ENCODE peak calls at places on chromosome 1, in ten cellular contexts. X is amniotic stem cell, Q is tibial artery, O is Peyer's patch, B is dermis microvascular lymphatic vessel endothelial cell, C is T-helper 2 cell, S is GM23248, F is GM12892, Z is HT1080, I is GM12865. H is an unnamed sample.

GRCh38 chr1:245383396-245384330 is 228.9 kb downstream of the KIF26B start:
- DNase-seq in X (no peak), Q (no peak), O (no peak), B (no peak), C (no peak), S (no peak), F (no peak), Z (no peak), I (no peak), H (no peak)

GRCh38 chr1:152182942-152183341 is 23.9 kb upstream of the RPTN start:
- DNase-seq in X (no peak), Q (peak; percentile 51), O (no peak), B (peak; percentile 21), C (no peak), S (peak; percentile 94), F (no peak), Z (peak; percentile 92), I (no peak), H (no peak)

GRCh38 chr1:230815277-230815676 is 53.0 kb downstream of the C1orf198 start:
- DNase-seq in X (no peak), Q (no peak), O (no peak), B (no peak), C (no peak), S (no peak), F (no peak), Z (no peak), I (no peak), H (no peak)

GRCh38 chr1:152997911-152998310 is 3.6 kb upstream of the SPRR3 start:
- DNase-seq in X (no peak), Q (no peak), O (no peak), B (no peak), C (no peak), S (no peak), F (no peak), Z (no peak), I (no peak), H (no peak)

GRCh38 chr1:89890085-89890754 is 69.4 kb downstream of the LRRC8D start:
- DNase-seq in X (no peak), Q (no peak), O (no peak), B (peak; percentile 92), C (no peak), S (peak; percentile 55), F (no peak), Z (peak; percentile 45), I (no peak), H (no peak)

GRCh38 chr1:38973659-38974437 is 17.2 kb upstream of the AKIRIN1 start:
- DNase-seq in X (no peak), Q (no peak), O (no peak), B (no peak), C (no peak), S (no peak), F (no peak), Z (no peak), I (no peak), H (no peak)

GRCh38 chr1:198519639-198520501 is 20.6 kb downstream of the ATP6V1G3 start:
- DNase-seq in X (no peak), Q (no peak), O (no peak), B (no peak), C (no peak), S (no peak), F (no peak), Z (no peak), I (peak; percentile 5), H (peak; percentile 29)

GRCh38 chr1:193462629-193463320 is 276.4 kb upstream of the B3GALT2 start:
- DNase-seq in X (no peak), Q (no peak), O (no peak), B (no peak), C (no peak), S (no peak), F (no peak), Z (no peak), I (no peak), H (no peak)

GRCh38 chr1:178275553-178275952 is 181.6 kb downstream of the RASAL2 start:
- DNase-seq in X (no peak), Q (no peak), O (no peak), B (peak; percentile 76), C (no peak), S (peak; percentile 33), F (no peak), Z (peak; percentile 64), I (no peak), H (no peak)

GRCh38 chr1:155989242-155989991 is 11.1 kb upstream of the ARHGEF2 start:
- DNase-seq in X (peak; percentile 42), Q (peak; percentile 70), O (peak; percentile 79), B (peak; percentile 65), C (peak; percentile 64), S (peak; percentile 81), F (peak; percentile 65), Z (peak; percentile 75), I (peak; percentile 83), H (peak; percentile 51)

GRCh38 chr1:31745071-31745897 is 18.9 kb downstream of the ADGRB2 start:
- DNase-seq in X (peak; percentile 31), Q (peak; percentile 37), O (peak; percentile 84), B (peak; percentile 66), C (no peak), S (peak; percentile 80), F (peak; percentile 80), Z (peak; percentile 64), I (peak; percentile 63), H (no peak)

GRCh38 chr1:234170622-234171021 is 202.6 kb upstream of the COA6 start:
- DNase-seq in X (no peak), Q (no peak), O (no peak), B (no peak), C (no peak), S (no peak), F (no peak), Z (no peak), I (peak; percentile 24), H (no peak)

GRCh38 chr1:118826669-118827068 is 161.5 kb downstream of the TBX15 start:
- DNase-seq in X (no peak), Q (no peak), O (no peak), B (no peak), C (no peak), S (no peak), F (no peak), Z (no peak), I (no peak), H (no peak)

GRCh38 chr1:13871413-13871812 is 171.4 kb downstream of the PRDM2 start:
- DNase-seq in X (no peak), Q (no peak), O (no peak), B (no peak), C (no peak), S (no peak), F (no peak), Z (no peak), I (no peak), H (no peak)

GRCh38 chr1:228650141-228650540 is 85.1 kb upstream of the RHOU start:
- DNase-seq in X (no peak), Q (no peak), O (no peak), B (no peak), C (no peak), S (no peak), F (no peak), Z (no peak), I (no peak), H (no peak)

GRCh38 chr1:149997585-149998262 is 12.8 kb downstream of the OTUD7B start:
- DNase-seq in X (no peak), Q (no peak), O (no peak), B (no peak), C (no peak), S (no peak), F (no peak), Z (no peak), I (peak; percentile 88), H (no peak)

GRCh38 chr1:210292276-210292851 is 36.3 kb upstream of the HHAT start:
- DNase-seq in X (peak; percentile 49), Q (peak; percentile 42), O (peak; percentile 65), B (peak; percentile 11), C (peak; percentile 12), S (peak; percentile 68), F (peak; percentile 45), Z (no peak), I (no peak), H (peak; percentile 3)

GRCh38 chr1:101357444-101357986 is 120.7 kb downstream of the S1PR1 start:
- DNase-seq in X (peak; percentile 12), Q (peak; percentile 55), O (no peak), B (peak; percentile 80), C (peak; percentile 48), S (peak; percentile 72), F (peak; percentile 35), Z (peak; percentile 84), I (peak; percentile 91), H (peak; percentile 85)

GRCh38 chr1:231497629-231498152 is 30.8 kb upstream of the TSNAX start:
- DNase-seq in X (no peak), Q (no peak), O (no peak), B (no peak), C (no peak), S (no peak), F (no peak), Z (no peak), I (no peak), H (no peak)

GRCh38 chr1:86069757-86070145 is 86.8 kb downstream of the COL24A1 start:
- DNase-seq in X (no peak), Q (no peak), O (no peak), B (no peak), C (no peak), S (peak; percentile 42), F (no peak), Z (no peak), I (no peak), H (no peak)

GRCh38 chr1:174060090-174060489 is 37.9 kb upstream of the RC3H1 start:
- DNase-seq in X (no peak), Q (no peak), O (no peak), B (no peak), C (no peak), S (peak; percentile 30), F (no peak), Z (peak; percentile 85), I (no peak), H (no peak)

GRCh38 chr1:108841703-108842102 is 15.2 kb downstream of the AKNAD1 start:
- DNase-seq in X (no peak), Q (no peak), O (no peak), B (no peak), C (no peak), S (no peak), F (no peak), Z (no peak), I (no peak), H (no peak)

GRCh38 chr1:161038523-161039153 is at the start of gene TSTD1:
- DNase-seq in X (no peak), Q (no peak), O (peak; percentile 91), B (peak; percentile 31), C (peak; percentile 85), S (no peak), F (peak; percentile 92), Z (no peak), I (peak; percentile 90), H (peak; percentile 86)

GRCh38 chr1:6386371-6386949 is 7.1 kb downstream of the ACOT7 start:
- DNase-seq in X (no peak), Q (no peak), O (no peak), B (no peak), C (no peak), S (no peak), F (no peak), Z (peak; percentile 86), I (no peak), H (no peak)

GRCh38 chr1:51519857-51520699 is 1.0 kb upstream of the EPS15 start:
- DNase-seq in X (peak; percentile 16), Q (no peak), O (no peak), B (no peak), C (no peak), S (peak; percentile 74), F (no peak), Z (peak; percentile 80), I (no peak), H (no peak)

GRCh38 chr1:23485002-23485332 is 988 bp upstream of the ASAP3 start:
- DNase-seq in X (no peak), Q (no peak), O (no peak), B (no peak), C (no peak), S (no peak), F (no peak), Z (no peak), I (no peak), H (no peak)

GRCh38 chr1:59422921-59423575 is 126.2 kb downstream of the FGGY start:
- DNase-seq in X (no peak), Q (peak; percentile 93), O (no peak), B (peak; percentile 98), C (no peak), S (peak; percentile 48), F (no peak), Z (no peak), I (no peak), H (no peak)

GRCh38 chr1:240765732-240766363 is 153.9 kb upstream of the GREM2 start:
- DNase-seq in X (peak; percentile 42), Q (no peak), O (no peak), B (peak; percentile 59), C (no peak), S (peak; percentile 51), F (no peak), Z (peak; percentile 66), I (no peak), H (no peak)

H was measured in T-helper 1 cell.